ENCODE peak calls at places on chromosomes 4 and X, in nine cellular contexts. T is fibroblast of the aortic adventitia, I is Calu3, J is esophagus squamous epithelium, R is BJ, N is mammary epithelial cell, D is lower lobe of right lung, B is GM20000, E is body of pancreas. S is an unnamed sample.

GRCh38 chr4:56183344-56183959 is 203.8 kb downstream of the AASDH start:
- DNase-seq in T (no peak), I (no peak), J (no peak), R (no peak), N (no peak), D (no peak), B (no peak), E (no peak), S (no peak)

GRCh38 chr4:16253127-16253960 is 27.1 kb upstream of the TAPT1 start:
- DNase-seq in T (peak), I (no peak), J (no peak), R (peak), N (peak), D (no peak), B (no peak), E (no peak), S (no peak)

GRCh38 chr4:97720869-97721432 is 422.3 kb downstream of the STPG2 start:
- DNase-seq in T (peak), I (peak), J (no peak), R (no peak), N (peak), D (no peak), B (no peak), E (no peak), S (no peak)

GRCh38 chr4:75107703-75108612 is 175.0 kb downstream of the PARM1 start:
- DNase-seq in T (no peak), I (no peak), J (no peak), R (no peak), N (no peak), D (no peak), B (no peak), E (no peak), S (no peak)

GRCh38 chr4:8109406-8110065 is 49.1 kb downstream of the ABLIM2 start:
- DNase-seq in T (no peak), I (no peak), J (no peak), R (no peak), N (no peak), D (no peak), B (no peak), E (no peak), S (no peak)

GRCh38 chr4:24876431-24876830 is 36.4 kb downstream of the CCDC149 start:
- DNase-seq in T (no peak), I (no peak), J (no peak), R (no peak), N (no peak), D (no peak), B (no peak), E (no peak), S (no peak)

GRCh38 chr4:152374606-152375285 is 161.1 kb downstream of the FBXW7 start:
- DNase-seq in T (no peak), I (no peak), J (no peak), R (no peak), N (no peak), D (no peak), B (no peak), E (no peak), S (no peak)

GRCh38 chrX:42175843-42176242 is 252.5 kb upstream of the CASK start:
- DNase-seq in T (no peak), I (no peak), J (no peak), R (no peak), N (no peak), D (no peak), B (no peak), E (peak), S (no peak)

GRCh38 chr4:38382492-38382891 is 281.5 kb upstream of the KLF3 start:
- DNase-seq in T (no peak), I (no peak), J (no peak), R (no peak), N (no peak), D (no peak), B (no peak), E (no peak), S (no peak)

GRCh38 chr4:168585168-168586091 is 88.6 kb downstream of the PALLD start:
- DNase-seq in T (peak), I (peak), J (no peak), R (no peak), N (peak), D (peak), B (peak), E (peak), S (peak)

GRCh38 chrX:115330498-115331138 is 41.1 kb downstream of the LUZP4 start:
- DNase-seq in T (peak), I (peak), J (no peak), R (no peak), N (peak), D (no peak), B (peak), E (peak), S (peak)

GRCh38 chrX:140765043-140765784 is 55.7 kb downstream of the LINC00632 start:
- DNase-seq in T (peak), I (no peak), J (no peak), R (no peak), N (no peak), D (no peak), B (no peak), E (no peak), S (no peak)

GRCh38 chr4:17544205-17544604 is 29.2 kb downstream of the CLRN2 start:
- DNase-seq in T (no peak), I (peak), J (no peak), R (no peak), N (no peak), D (no peak), B (no peak), E (no peak), S (no peak)

GRCh38 chr4:121717680-121718237 is 21.0 kb upstream of the ANXA5 start:
- DNase-seq in T (peak), I (no peak), J (no peak), R (no peak), N (no peak), D (no peak), B (no peak), E (no peak), S (no peak)

DNA sequence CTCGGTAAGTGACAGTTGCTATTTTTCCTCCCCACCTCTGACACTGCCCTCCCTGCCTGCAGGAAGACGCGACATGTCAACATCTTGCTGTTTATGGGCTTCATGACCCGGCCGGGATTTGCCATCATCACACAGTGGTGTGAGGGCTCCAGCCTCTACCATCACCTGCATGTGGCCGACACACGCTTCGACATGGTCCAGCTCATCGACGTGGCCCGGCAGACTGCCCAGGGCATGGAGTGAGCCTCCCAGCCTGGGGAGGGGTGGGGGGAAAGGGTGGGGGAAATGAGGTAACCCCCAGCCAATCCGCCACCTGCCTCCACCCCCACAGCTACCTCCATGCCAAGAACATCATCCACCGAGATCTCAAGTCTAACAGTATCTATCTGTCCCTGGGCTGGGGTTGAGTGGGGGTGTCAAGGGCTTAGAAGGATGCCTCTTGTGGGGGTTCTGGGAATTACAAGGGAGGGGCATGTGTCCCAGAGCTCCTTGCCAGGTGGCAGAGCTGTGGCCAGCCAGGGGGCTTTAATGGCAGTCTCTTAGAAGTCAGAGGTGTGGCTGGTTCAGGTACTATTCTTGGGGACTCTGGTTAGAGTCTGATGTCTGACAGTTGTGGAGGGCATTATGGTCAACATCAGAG is 7.8 kb downstream of the ARAF start:
- DNase-seq in T (no peak), I (peak), J (no peak), R (no peak), N (no peak), D (no peak), B (no peak), E (no peak), S (no peak)
- TF ChIP-seq CTCF in T (peak), I (peak), J (no peak), R (peak), N (peak), D (peak), B (peak), E (no peak), S (peak)

DNA sequence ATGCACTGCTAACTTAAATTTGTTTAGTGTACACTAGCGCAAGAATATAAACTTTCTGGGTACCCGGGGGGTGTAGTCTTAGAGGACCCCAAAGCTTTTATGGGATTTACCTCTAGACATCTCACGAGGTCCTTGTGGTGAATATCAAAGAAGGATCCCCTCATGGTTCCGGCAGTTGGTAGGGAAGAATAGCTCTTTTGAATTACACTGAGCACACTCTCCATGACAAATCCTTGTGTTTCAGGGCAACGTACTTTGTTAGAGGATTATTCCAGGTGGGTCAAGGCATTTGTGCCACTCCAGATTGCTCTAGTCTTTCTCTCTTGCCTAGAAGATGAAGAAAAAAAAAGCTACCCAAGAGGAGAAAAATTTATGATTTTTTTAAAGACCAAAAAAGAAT is 387.6 kb downstream of the PDHA2 start:
- DNase-seq in T (no peak), I (no peak), J (no peak), R (no peak), N (no peak), D (no peak), B (no peak), E (no peak), S (no peak)
- TF ChIP-seq CTCF in T (no peak), I (no peak), J (no peak), R (no peak), N (no peak), D (no peak), B (no peak), E (no peak), S (no peak)

GRCh38 chrX:12567857-12568256 is 223.4 kb upstream of the PRPS2 start:
- DNase-seq in T (peak), I (peak), J (no peak), R (no peak), N (no peak), D (no peak), B (no peak), E (no peak), S (no peak)
- TF ChIP-seq CTCF in T (peak), I (peak), J (no peak), R (peak), N (peak), D (peak), B (peak), E (peak), S (peak)

GRCh38 chrX:38985375-38985774 is 184.1 kb downstream of the MID1IP1 start:
- DNase-seq in T (peak), I (no peak), J (no peak), R (no peak), N (no peak), D (no peak), B (peak), E (no peak), S (peak)
- TF ChIP-seq CTCF in T (peak), I (no peak), J (no peak), R (no peak), N (no peak), D (peak), B (no peak), E (no peak), S (peak)

DNA sequence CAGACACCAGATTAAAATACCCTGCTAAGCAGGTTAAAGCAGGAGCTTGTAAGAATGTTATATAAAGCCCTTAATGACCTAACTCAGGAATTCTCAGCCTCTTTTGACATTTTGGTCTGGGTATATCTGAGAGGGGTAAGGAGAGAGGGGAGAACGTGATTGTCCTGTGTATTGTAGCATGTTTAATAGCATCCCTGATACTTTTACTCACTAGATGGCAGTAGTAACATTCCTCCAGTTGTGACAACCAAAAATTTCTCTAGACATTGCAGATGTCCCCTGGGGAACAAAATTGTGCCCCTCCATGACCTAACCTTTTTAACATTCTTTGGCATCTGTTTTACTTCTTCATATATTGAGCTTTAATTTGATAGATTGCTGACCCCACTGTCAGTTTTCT is 17.9 kb downstream of the SMARCA5 start:
- DNase-seq in T (peak), I (no peak), J (no peak), R (no peak), N (no peak), D (no peak), B (no peak), E (no peak), S (no peak)
- TF ChIP-seq CTCF in T (peak), I (no peak), J (no peak), R (peak), N (peak), D (peak), B (peak), E (no peak), S (peak)

GRCh38 chrX:36684053-36684452 is 324.1 kb upstream of the FAM47C start:
- DNase-seq in T (no peak), I (no peak), J (no peak), R (no peak), N (no peak), D (no peak), B (no peak), E (no peak), S (no peak)
- TF ChIP-seq CTCF in T (no peak), I (no peak), J (no peak), R (no peak), N (peak), D (no peak), B (no peak), E (no peak), S (peak)

GRCh38 chr4:42690537-42690936 is 33.6 kb upstream of the ATP8A1 start:
- DNase-seq in T (no peak), I (no peak), J (no peak), R (no peak), N (no peak), D (no peak), B (no peak), E (no peak), S (no peak)
- TF ChIP-seq CTCF in T (no peak), I (no peak), J (no peak), R (no peak), N (no peak), D (no peak), B (no peak), E (no peak), S (no peak)

GRCh38 chr4:101162990-101163380 is 184.3 kb downstream of the PPP3CA start:
- DNase-seq in T (no peak), I (no peak), J (no peak), R (no peak), N (no peak), D (no peak), B (no peak), E (no peak), S (no peak)
- TF ChIP-seq CTCF in T (no peak), I (no peak), J (no peak), R (no peak), N (no peak), D (no peak), B (no peak), E (no peak), S (no peak)

DNA sequence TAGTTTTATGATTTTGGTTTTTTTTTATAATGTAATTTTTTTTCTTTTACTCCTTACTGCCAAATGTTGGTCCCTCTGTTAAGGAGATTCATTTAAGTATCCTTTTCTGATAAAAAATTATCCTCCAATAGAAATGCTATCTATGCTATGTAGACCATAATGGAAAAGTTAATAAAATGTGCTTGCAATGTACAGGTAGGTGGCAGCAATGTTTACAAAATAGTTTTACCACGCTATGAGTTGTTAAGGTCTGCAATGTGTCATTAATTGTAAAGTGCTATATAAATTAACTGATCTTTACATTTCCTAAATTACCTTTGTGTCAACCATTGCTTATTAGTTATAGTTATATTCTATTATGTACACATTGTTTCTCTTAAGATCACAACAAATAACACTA is 3.8 kb upstream of the CENPC start:
- DNase-seq in T (peak), I (no peak), J (no peak), R (no peak), N (peak), D (no peak), B (peak), E (no peak), S (peak)
- TF ChIP-seq CTCF in T (peak), I (no peak), J (peak), R (no peak), N (peak), D (peak), B (peak), E (no peak), S (peak)